ENCODE peak calls at places on chromosomes 3 and 15, in five cellular contexts. V is stimulated activated CD4-positive, alpha-beta T cell treated with anti-CD3 and anti-CD28 coated beads, Interleukin-2, amount 100 ng/mL, for 48 hours; O is fibroblast of lung; B is left kidney; X is stimulated activated CD8-positive, alpha-beta memory T cell treated with anti-CD3 and anti-CD28 coated beads, Interleukin-7, amount 100 ng/mL, for 1 hour. I is an unnamed sample.

GRCh38 chr15:87981969-87982368 is 274.6 kb downstream of the NTRK3 start:
- DNase-seq in O (peak; percentile 31), B (no peak), X (no peak), V (no peak), I (no peak)

GRCh38 chr15:70906842-70907241 is 14.2 kb downstream of the LRRC49 start:
- DNase-seq in X (no peak), V (no peak), O (peak; percentile 63), B (no peak), I (no peak)

GRCh38 chr15:52466134-52466701 is 62.5 kb downstream of the MYO5A start:
- DNase-seq in O (peak; percentile 8), X (no peak), V (peak; percentile 38), B (no peak), I (peak; percentile 67)

GRCh38 chr3:35596611-35597010 is 42.7 kb upstream of the ARPP21 start:
- DNase-seq in B (no peak), O (no peak), X (no peak), V (no peak), I (no peak)

GRCh38 chr15:78046796-78047341 is 30.6 kb downstream of the TBC1D2B start:
- DNase-seq in X (no peak), O (no peak), V (no peak), B (no peak), I (no peak)

GRCh38 chr15:74964794-74965193 is 8.2 kb upstream of the RPP25 start:
- DNase-seq in O (peak; percentile 21), X (no peak), B (peak; percentile 37), V (no peak), I (no peak)

GRCh38 chr3:180416111-180416541 is 185.8 kb upstream of the TTC14 start:
- DNase-seq in O (peak; percentile 77), X (no peak), V (no peak), B (peak; percentile 12), I (no peak)

GRCh38 chr3:89223188-89223587 is 115.8 kb downstream of the EPHA3 start:
- DNase-seq in V (no peak), O (no peak), X (no peak), B (peak; percentile 24), I (no peak)

GRCh38 chr3:49377483-49377882 is 19.3 kb upstream of the GPX1 start:
- DNase-seq in X (no peak), O (peak; percentile 89), V (peak; percentile 40), B (no peak), I (no peak)

GRCh38 chr3:172839679-172840078 is 89.2 kb downstream of the ECT2 start:
- DNase-seq in V (no peak), X (no peak), O (no peak), B (no peak), I (no peak)

GRCh38 chr15:90046289-90046688 is 45.2 kb downstream of the ZNF710 start:
- DNase-seq in O (no peak), V (no peak), X (no peak), B (no peak), I (no peak)

GRCh38 chr3:156511987-156512677 is 42.8 kb downstream of the SSR3 start:
- DNase-seq in O (no peak), V (no peak), B (no peak), X (no peak), I (no peak)

GRCh38 chr3:60028243-60028642 is 978.4 kb upstream of the CFAP20DC start:
- DNase-seq in B (no peak), O (no peak), X (no peak), V (no peak), I (no peak)

GRCh38 chr3:184757010-184757651 is 45.3 kb upstream of the MAGEF1 start:
- DNase-seq in O (peak; percentile 71), X (no peak), V (no peak), B (peak; percentile 94), I (no peak)

GRCh38 chr15:96337991-96338771 is 7.7 kb downstream of the NR2F2 start:
- DNase-seq in X (no peak), O (peak; percentile 63), V (no peak), B (peak; percentile 56), I (no peak)

GRCh38 chr3:143090486-143090885 is 29.1 kb upstream of the CHST2 start:
- DNase-seq in V (no peak), B (no peak), O (no peak), X (no peak), I (no peak)

GRCh38 chr3:173617490-173617889 is 219.9 kb downstream of the NLGN1 start:
- DNase-seq in V (no peak), X (no peak), O (no peak), B (no peak), I (peak; percentile 69)

I was measured in upper lobe of right lung.